ENCODE peak calls at places on chromosomes 6 and 20, in ten cellular contexts. A, S, U, B, G, L, C, X, D and T are unnamed samples.

GRCh38 chr6:147675281-147675680 is 166.8 kb downstream of the SAMD5 start:
- DNase-seq in G (no peak), U (no peak), L (no peak), C (no peak), S (no peak), B (no peak), A (no peak), D (no peak), X (no peak), T (no peak)

GRCh38 chr6:15608406-15608805 is 54.4 kb downstream of the DTNBP1 start:
- DNase-seq in L (peak; percentile 48), B (no peak), A (peak; percentile 30), U (no peak), X (no peak), C (no peak), D (no peak), S (peak; percentile 68), G (no peak), T (peak; percentile 64)

GRCh38 chr6:15623282-15624116 is 39.3 kb downstream of the DTNBP1 start:
- DNase-seq in S (peak; percentile 3), C (no peak), A (no peak), D (no peak), U (no peak), X (no peak), B (no peak), G (no peak), L (no peak), T (peak; percentile 11)

GRCh38 chr6:141744971-141745370 is 387.8 kb upstream of the GJE1 start:
- DNase-seq in A (no peak), L (no peak), B (no peak), C (no peak), G (no peak), U (no peak), S (no peak), X (no peak), D (no peak), T (no peak)

GRCh38 chr20:36153204-36153603 is 1.3 kb upstream of the EPB41L1 start:
- DNase-seq in B (no peak), U (no peak), X (no peak), L (no peak), A (no peak), S (no peak), C (no peak), G (no peak), D (no peak), T (no peak)

GRCh38 chr20:22453244-22454080 is 130.9 kb downstream of the FOXA2 start:
- DNase-seq in U (no peak), X (peak; percentile 30), C (no peak), B (no peak), A (no peak), S (peak; percentile 70), G (peak; percentile 54), L (no peak), D (no peak), T (peak; percentile 21)

GRCh38 chr6:15434263-15434662 is 188.4 kb downstream of the JARID2 start:
- DNase-seq in U (no peak), A (no peak), L (no peak), G (no peak), D (no peak), X (no peak), C (no peak), S (no peak), B (no peak), T (no peak)

GRCh38 chr20:51022803-51023616 is at the start of gene KCNG1:
- DNase-seq in G (peak; percentile 70), B (peak; percentile 68), L (peak; percentile 65), D (peak; percentile 79), S (peak; percentile 93), C (no peak), U (no peak), A (peak; percentile 53), X (peak; percentile 81), T (no peak)

GRCh38 chr6:160259585-160259984 is 964 bp upstream of the SLC22A2 start:
- DNase-seq in A (no peak), B (no peak), S (no peak), U (no peak), X (no peak), L (no peak), C (no peak), D (no peak), G (no peak), T (no peak)

GRCh38 chr6:158954778-158955177 is 45.2 kb downstream of the RSPH3 start:
- DNase-seq in X (no peak), S (no peak), U (no peak), C (no peak), A (no peak), L (no peak), G (no peak), B (no peak), D (no peak), T (no peak)

GRCh38 chr6:87737948-87738347 is 35.9 kb upstream of the AKIRIN2 start:
- DNase-seq in U (no peak), D (no peak), G (no peak), C (no peak), S (no peak), X (no peak), L (no peak), B (no peak), A (no peak), T (no peak)

GRCh38 chr6:133610974-133611373 is 277.9 kb upstream of the TCF21 start:
- DNase-seq in C (no peak), D (no peak), G (no peak), L (no peak), S (no peak), B (no peak), A (no peak), X (no peak), U (no peak), T (no peak)

GRCh38 chr20:48006036-48006833 is 221.0 kb upstream of the SULF2 start:
- DNase-seq in C (no peak), D (no peak), U (no peak), S (no peak), L (no peak), A (peak; percentile 63), B (no peak), X (no peak), G (no peak), T (no peak)

GRCh38 chr20:19244291-19244690 is 31.8 kb downstream of the SLC24A3 start:
- DNase-seq in C (no peak), U (no peak), B (no peak), X (no peak), A (no peak), D (no peak), S (no peak), L (no peak), G (no peak), T (no peak)

GRCh38 chr20:2652724-2653510 is 485 bp downstream of the NOP56 start:
- DNase-seq in D (peak; percentile 33), B (no peak), U (no peak), A (peak; percentile 42), L (peak; percentile 52), G (no peak), X (peak; percentile 12), S (no peak), C (peak; percentile 74), T (no peak)
- TF ChIP-seq POLR2A in D (peak; percentile 2), B (no peak), U (no peak), A (no peak), L (no peak), G (no peak), X (no peak), S (no peak), C (no peak), T (no peak)

DNA sequence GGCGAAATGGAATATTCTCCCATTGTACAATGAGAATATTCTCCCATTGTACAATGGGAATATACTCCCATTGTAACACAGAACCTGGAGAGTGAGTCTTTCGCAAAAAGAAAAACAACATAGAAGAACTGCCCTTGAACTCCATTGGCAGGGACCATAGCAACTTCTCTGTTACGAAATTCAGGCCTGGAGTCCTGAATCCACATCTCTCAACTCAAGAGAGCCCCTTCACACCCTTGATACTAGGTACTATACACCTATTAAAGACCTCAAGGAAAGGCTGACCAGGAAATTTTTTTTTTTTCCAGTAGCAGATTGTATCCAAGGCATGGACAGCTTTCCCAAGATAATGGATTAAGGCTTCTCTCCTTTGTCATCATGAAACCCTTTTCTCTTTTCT is 1687.0 kb downstream of the GRIK2 start:
- DNase-seq in X (no peak), D (no peak), G (no peak), U (no peak), S (no peak), L (no peak), A (no peak), C (no peak), B (no peak), T (no peak)
- TF ChIP-seq POLR2A in X (no peak), D (no peak), G (no peak), U (no peak), S (no peak), L (no peak), A (no peak), C (no peak), B (no peak), T (no peak)

DNA sequence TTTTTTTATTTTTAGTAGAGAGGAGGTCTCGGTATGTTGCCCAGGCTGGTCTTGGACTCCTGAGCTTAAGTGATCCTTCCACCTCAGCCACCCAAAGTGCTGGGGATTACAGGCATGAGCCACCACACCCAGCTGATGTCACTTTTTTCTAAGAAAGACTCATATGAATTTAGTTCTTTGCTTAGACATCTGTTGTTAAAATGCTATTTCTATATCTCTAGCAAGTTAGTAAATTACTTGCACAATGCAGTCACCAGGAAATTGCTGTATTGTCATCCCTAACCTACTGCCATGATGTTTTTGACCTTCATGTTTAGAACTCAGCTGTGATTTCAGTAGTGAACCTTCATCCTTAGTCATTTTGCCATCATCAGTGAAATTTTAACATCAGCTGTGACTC is 5.7 kb downstream of the KDM1B start:
- DNase-seq in D (no peak), G (no peak), U (no peak), B (no peak), A (no peak), S (no peak), X (no peak), L (no peak), C (no peak), T (no peak)
- TF ChIP-seq POLR2A in D (no peak), G (no peak), U (no peak), B (no peak), A (no peak), S (no peak), X (no peak), L (no peak), C (no peak), T (no peak)

GRCh38 chr6:11784341-11784740 is 5.7 kb upstream of the ADTRP start:
- DNase-seq in A (no peak), L (no peak), B (no peak), S (no peak), C (no peak), G (no peak), U (no peak), D (no peak), X (no peak), T (no peak)

GRCh38 chr6:11780097-11780428 is 1.5 kb upstream of the ADTRP start:
- DNase-seq in G (no peak), X (no peak), L (no peak), A (no peak), C (no peak), B (no peak), U (no peak), S (no peak), D (no peak), T (no peak)

GRCh38 chr6:11785449-11785951 is 6.9 kb upstream of the ADTRP start:
- DNase-seq in D (peak; percentile 36), S (no peak), C (no peak), X (no peak), A (no peak), L (no peak), B (no peak), U (no peak), G (peak; percentile 52), T (no peak)

GRCh38 chr6:11783524-11784064 is 5.0 kb upstream of the ADTRP start:
- DNase-seq in S (no peak), D (no peak), A (no peak), G (no peak), B (no peak), C (no peak), U (no peak), L (no peak), X (no peak), T (no peak)

GRCh38 chr6:11782524-11782923 is 3.9 kb upstream of the ADTRP start:
- DNase-seq in C (no peak), S (no peak), D (no peak), B (no peak), G (no peak), U (no peak), X (no peak), A (no peak), L (no peak), T (no peak)
- TF ChIP-seq POLR2A in C (no peak), S (no peak), D (no peak), B (no peak), G (no peak), U (no peak), X (no peak), A (no peak), L (no peak), T (no peak)